ENCODE peak calls at places on chromosomes 12 and 14, in five cellular contexts. O is adipocyte; I is gastrocnemius medialis; H is effector memory CD4-positive, alpha-beta T cell; F is left lung. D is an unnamed sample.

GRCh38 chr12:52761802-52762201 is 15.3 kb downstream of the KRT76 start:
- DNase-seq in O (no peak), H (no peak), F (no peak), I (no peak), D (no peak)

GRCh38 chr12:39510001-39510400 is 67.1 kb upstream of the KIF21A start:
- DNase-seq in O (no peak), F (no peak), I (no peak), H (no peak), D (no peak)

GRCh38 chr12:18752280-18752920 is 14.5 kb downstream of the CAPZA3 start:
- DNase-seq in F (no peak), H (no peak), I (no peak), O (peak; percentile 52), D (no peak)

GRCh38 chr12:67469666-67470065 is 178.9 kb upstream of the DYRK2 start:
- DNase-seq in H (no peak), O (no peak), F (no peak), I (no peak), D (no peak)

GRCh38 chr12:46168426-46168825 is 100.4 kb downstream of the SLC38A1 start:
- DNase-seq in O (no peak), F (no peak), I (no peak), H (no peak), D (no peak)

GRCh38 chr12:93176166-93176565 is 201.6 kb upstream of the NUDT4 start:
- DNase-seq in O (peak; percentile 61), I (no peak), F (no peak), H (no peak), D (no peak)

GRCh38 chr12:118061876-118062791 is 1.2 kb upstream of the WSB2 start:
- DNase-seq in I (no peak), H (no peak), O (peak; percentile 76), F (no peak), D (no peak)

GRCh38 chr12:81329088-81329487 is 251.2 kb downstream of the ACSS3 start:
- DNase-seq in O (no peak), H (no peak), I (no peak), F (no peak), D (no peak)

GRCh38 chr12:50050410-50051280 is 6.8 kb upstream of the ASIC1 start:
- DNase-seq in H (no peak), O (peak; percentile 80), F (peak; percentile 89), I (peak; percentile 17), D (no peak)

GRCh38 chr12:106722854-106723253 is 51.6 kb upstream of the RIC8B start:
- DNase-seq in F (no peak), H (no peak), I (no peak), O (no peak), D (no peak)

GRCh38 chr14:99654235-99655000 is 9.5 kb downstream of the HHIPL1 start:
- DNase-seq in O (peak; percentile 88), H (no peak), I (no peak), F (peak; percentile 56), D (no peak)

GRCh38 chr14:24674204-24674970 is 40.4 kb upstream of the GZMB start:
- DNase-seq in H (peak; percentile 22), F (no peak), O (no peak), I (no peak), D (no peak)

GRCh38 chr12:58938440-58938839 is 18.1 kb upstream of the LRIG3 start:
- DNase-seq in H (no peak), F (no peak), I (no peak), O (no peak), D (no peak)

GRCh38 chr12:124568431-124569374 is 1.3 kb upstream of the NCOR2 start:
- DNase-seq in I (peak; percentile 38), H (no peak), O (peak; percentile 92), F (peak; percentile 86), D (no peak)

GRCh38 chr12:93007539-93007938 is 78.4 kb upstream of the EEA1 start:
- DNase-seq in O (peak; percentile 28), I (no peak), F (no peak), H (no peak), D (no peak)

GRCh38 chr12:32612658-32613614 is 66.2 kb upstream of the DNM1L start:
- DNase-seq in I (no peak), H (no peak), F (no peak), O (no peak), D (no peak)

GRCh38 chr14:102655154-102655553 is 62.7 kb downstream of the RCOR1 start:
- DNase-seq in I (no peak), O (peak; percentile 37), F (no peak), H (no peak), D (no peak)

GRCh38 chr12:6768385-6769002 is 2.3 kb downstream of the PTMS start:
- DNase-seq in O (peak; percentile 47), H (no peak), I (no peak), F (no peak), D (no peak)

GRCh38 chr12:82682851-82683261 is 3.9 kb upstream of the TMTC2 start:
- DNase-seq in O (peak; percentile 33), H (no peak), F (no peak), I (no peak), D (no peak)

GRCh38 chr12:98763656-98764055 is 118.6 kb downstream of the APAF1 start:
- DNase-seq in F (no peak), H (no peak), I (no peak), O (no peak), D (no peak)

GRCh38 chr14:37150414-37150813 is 22.0 kb downstream of the SLC25A21 start:
- DNase-seq in F (no peak), I (no peak), O (peak; percentile 89), H (no peak), D (no peak)

GRCh38 chr12:51591020-51591901 is at the start of gene SCN8A:
- DNase-seq in F (peak; percentile 76), I (no peak), H (peak; percentile 15), O (peak; percentile 87), D (peak; percentile 45)

GRCh38 chr12:95547522-95548055 is 3.7 kb downstream of the USP44 start:
- DNase-seq in I (no peak), H (no peak), F (no peak), O (peak; percentile 36), D (no peak)

GRCh38 chr12:51033457-51034089 is 7.4 kb upstream of the SLC11A2 start:
- DNase-seq in F (no peak), O (no peak), H (no peak), I (no peak), D (no peak)

GRCh38 chr12:27535318-27535717 is 11.3 kb downstream of the PPFIBP1 start:
- DNase-seq in F (no peak), I (no peak), H (no peak), O (no peak), D (no peak)

GRCh38 chr12:2360630-2361170 is 307.9 kb downstream of the CACNA1C start:
- DNase-seq in O (no peak), F (no peak), H (no peak), I (no peak), D (no peak)

GRCh38 chr12:690466-690865 is 27.2 kb upstream of the NINJ2 start:
- DNase-seq in O (no peak), F (no peak), H (no peak), I (no peak), D (no peak)

GRCh38 chr12:2333516-2333915 is 280.7 kb downstream of the CACNA1C start:
- DNase-seq in O (no peak), I (no peak), F (no peak), H (no peak), D (no peak)

GRCh38 chr14:105015242-105015641 is 5.6 kb downstream of the CDCA4 start:
- DNase-seq in I (no peak), H (peak; percentile 17), O (no peak), F (no peak), D (no peak)

GRCh38 chr12:10641735-10642500 is 28.5 kb upstream of the MAGOHB start:
- DNase-seq in F (no peak), I (no peak), O (peak; percentile 38), H (no peak), D (no peak)

GRCh38 chr14:100807496-100807895 is 18.4 kb upstream of the MEG3 start:
- DNase-seq in H (no peak), F (no peak), I (no peak), O (no peak), D (no peak)
- H3K9me3 ChIP-seq in H (peaks cover 3% of the 10 kb centered on the region), F (peaks cover 42% of the 10 kb centered on the region), I (no peaks in the 10 kb centered on the region), O (peaks cover 33% of the 10 kb centered on the region), D (no peaks in the 10 kb centered on the region)

DNA sequence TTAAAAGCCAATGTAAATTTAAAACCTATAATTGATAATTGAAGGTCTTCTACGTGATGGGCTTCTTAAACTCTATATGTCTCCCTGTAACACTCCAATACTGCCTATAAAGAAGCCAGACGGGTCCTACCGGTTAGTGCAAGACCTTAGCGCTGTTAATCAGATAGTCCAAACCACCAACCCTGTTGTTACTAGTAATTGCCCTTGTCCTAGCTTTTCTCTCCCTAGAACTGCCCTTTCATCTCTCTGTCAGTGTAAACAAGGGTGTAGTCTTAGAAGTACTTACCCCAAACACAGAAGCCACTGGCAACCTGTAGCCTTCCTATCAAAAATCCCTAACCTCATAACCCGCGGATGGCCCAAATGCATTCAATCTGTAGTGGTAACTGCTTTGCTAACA is 243.0 kb upstream of the DIO3 start:
- DNase-seq in O (no peak), H (no peak), F (no peak), I (no peak), D (no peak)
- H3K9me3 ChIP-seq in O (peaks cover 41% of the 10 kb centered on the region), H (peaks cover 4% of the 10 kb centered on the region), F (peaks cover 30% of the 10 kb centered on the region), I (no peaks in the 10 kb centered on the region), D (peaks cover 3% of the 10 kb centered on the region)

GRCh38 chr12:132536102-132536876 is 46.3 kb downstream of the FBRSL1 start:
- DNase-seq in H (no peak), I (no peak), O (no peak), F (no peak), D (no peak)
- H3K9me3 ChIP-seq in H (no peaks in the 10 kb centered on the region), I (no peaks in the 10 kb centered on the region), O (no peaks in the 10 kb centered on the region), F (no peaks in the 10 kb centered on the region), D (no peaks in the 10 kb centered on the region)

GRCh38 chr14:28012629-28013415 is 753.8 kb upstream of the FOXG1 start:
- DNase-seq in I (no peak), H (no peak), O (no peak), F (no peak), D (no peak)
- H3K9me3 ChIP-seq in I (no peaks in the 10 kb centered on the region), H (no peaks in the 10 kb centered on the region), O (no peaks in the 10 kb centered on the region), F (no peaks in the 10 kb centered on the region), D (no peaks in the 10 kb centered on the region)

DNA sequence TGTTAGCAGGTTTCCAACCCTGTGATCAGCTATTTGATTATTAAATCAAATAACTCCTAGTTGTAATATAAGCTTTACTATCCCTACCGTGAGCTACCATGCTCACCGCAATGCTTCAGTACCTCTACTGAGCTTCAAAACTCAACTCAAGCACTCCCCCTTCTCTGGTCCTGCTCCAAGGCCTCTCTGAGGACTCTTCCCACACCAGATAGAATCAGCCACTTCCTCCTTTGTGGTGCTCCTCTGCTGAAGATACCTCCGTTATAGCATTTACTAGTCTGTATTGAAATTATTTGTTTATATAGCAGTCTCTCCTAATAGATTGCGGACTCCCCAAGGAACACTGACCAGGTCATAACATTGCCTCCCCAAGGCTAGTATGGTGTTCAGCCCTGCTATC is 17.5 kb downstream of the AREL1 start:
- DNase-seq in H (no peak), I (no peak), F (no peak), O (no peak), D (no peak)
- H3K9me3 ChIP-seq in H (no peaks in the 10 kb centered on the region), I (no peaks in the 10 kb centered on the region), F (no peaks in the 10 kb centered on the region), O (no peaks in the 10 kb centered on the region), D (no peaks in the 10 kb centered on the region)

D was measured in T-helper 17 cell.